ENCODE peak calls at places on chromosomes 7 and 10, in four cellular contexts. Y is choroid plexus epithelial cell, M is pancreas, P is fibroblast of lung. L is an unnamed sample.

GRCh38 chr10:18689498-18689897 is 30.3 kb downstream of the ARL5B start:
- DNase-seq in M (no peak), Y (peak), P (peak), L (peak)

GRCh38 chr10:86755740-86756510 is 494 bp upstream of the BMPR1A start:
- DNase-seq in M (peak), P (peak), Y (peak), L (peak)

GRCh38 chr10:13724484-13724883 is 137.7 kb downstream of the PRPF18 start:
- DNase-seq in Y (peak), M (no peak), P (peak), L (no peak)

GRCh38 chr10:56633876-56634452 is 272.9 kb upstream of the ZWINT start:
- DNase-seq in P (no peak), M (no peak), Y (no peak), L (no peak)

GRCh38 chr7:128894101-128894440 is 16.4 kb downstream of the KCP start:
- DNase-seq in M (no peak), P (no peak), Y (no peak), L (no peak)

GRCh38 chr7:155864991-155865690 is 52.9 kb upstream of the SHH start:
- DNase-seq in M (peak), Y (no peak), P (no peak), L (no peak)

GRCh38 chr10:8133146-8133545 is 78.7 kb downstream of the GATA3 start:
- DNase-seq in M (no peak), Y (no peak), P (no peak), L (no peak)

GRCh38 chr7:69656077-69656476 is 57.8 kb downstream of the AUTS2 start:
- DNase-seq in P (no peak), M (no peak), Y (no peak), L (no peak)

GRCh38 chr7:150964593-150965111 is 13.5 kb downstream of the KCNH2 start:
- DNase-seq in M (no peak), Y (no peak), P (no peak), L (no peak)

GRCh38 chr7:43758029-43758860 is at the start of gene BLVRA:
- DNase-seq in M (peak), P (peak), Y (no peak), L (peak)

GRCh38 chr7:1709900-1710299 is 39.8 kb downstream of the ELFN1 start:
- DNase-seq in M (no peak), P (no peak), Y (peak), L (no peak)

GRCh38 chr10:665579-666091 is 23.8 kb downstream of the DIP2C start:
- DNase-seq in M (no peak), P (peak), Y (no peak), L (no peak)

GRCh38 chr10:120336910-120337540 is 120.0 kb upstream of the PLPP4 start:
- DNase-seq in P (peak), Y (peak), M (peak), L (peak)

GRCh38 chr7:52077571-52077970 is 761.0 kb upstream of the COBL start:
- DNase-seq in Y (no peak), P (no peak), M (no peak), L (no peak)

GRCh38 chr10:101896466-101896865 is 52.9 kb upstream of the KCNIP2 start:
- DNase-seq in Y (no peak), P (no peak), M (no peak), L (no peak)

GRCh38 chr10:112678581-112678980 is 231.6 kb downstream of the VTI1A start:
- DNase-seq in P (no peak), M (no peak), Y (no peak), L (no peak)

GRCh38 chr7:43077732-43078391 is 34.6 kb upstream of the HECW1 start:
- DNase-seq in P (peak), Y (peak), M (no peak), L (no peak)

GRCh38 chr10:86785021-86785420 is 28.6 kb downstream of the BMPR1A start:
- DNase-seq in M (no peak), Y (peak), P (no peak), L (no peak)

GRCh38 chr7:37916673-37917660 is at the start of gene SFRP4:
- DNase-seq in P (peak), Y (peak), M (peak), L (peak)

GRCh38 chr10:105807930-105808587 is 1167.0 kb downstream of the SORCS3 start:
- DNase-seq in M (no peak), P (no peak), Y (no peak), L (no peak)

GRCh38 chr10:99524050-99524666 is 8.6 kb upstream of the NKX2-3 start:
- DNase-seq in M (no peak), P (no peak), Y (no peak), L (no peak)

GRCh38 chr7:18555120-18555519 is 59.6 kb downstream of the HDAC9 start:
- DNase-seq in M (no peak), Y (peak), P (no peak), L (no peak)

GRCh38 chr10:51436805-51437204 is 262.6 kb downstream of the CSTF2T start:
- DNase-seq in Y (no peak), P (no peak), M (no peak), L (no peak)

GRCh38 chr7:38660427-38661099 is 29.4 kb upstream of the AMPH start:
- DNase-seq in P (peak), M (no peak), Y (peak), L (peak)

GRCh38 chr10:90884414-90884813 is 12.6 kb downstream of the RPP30 start:
- DNase-seq in P (peak), M (no peak), Y (peak), L (no peak)

GRCh38 chr10:17292375-17292774 is 64.3 kb downstream of the VIM start:
- DNase-seq in Y (no peak), P (no peak), M (no peak), L (no peak)

GRCh38 chr7:27180431-27181175 is 4.4 kb downstream of the HOXA11 start:
- DNase-seq in M (peak), P (no peak), Y (no peak), L (no peak)

GRCh38 chr10:17025444-17026295 is 103.9 kb downstream of the CUBN start:
- DNase-seq in Y (peak), P (peak), M (no peak), L (peak)

GRCh38 chr7:32037650-32038198 is 32.5 kb downstream of the PDE1C start:
- DNase-seq in Y (no peak), P (no peak), M (no peak), L (no peak)

GRCh38 chr10:103845983-103846382 is 9.4 kb downstream of the SH3PXD2A start:
- DNase-seq in Y (no peak), M (no peak), P (no peak), L (no peak)

GRCh38 chr7:13457790-13458189 is 531.7 kb downstream of the ETV1 start:
- DNase-seq in Y (no peak), M (no peak), P (no peak), L (no peak)

GRCh38 chr7:103009466-103010219 is 65.0 kb downstream of the FBXL13 start:
- DNase-seq in Y (no peak), M (peak), P (no peak), L (no peak)

GRCh38 chr7:79997345-79997744 is 137.3 kb upstream of the GNAI1 start:
- DNase-seq in Y (no peak), M (no peak), P (no peak), L (no peak)

DNA sequence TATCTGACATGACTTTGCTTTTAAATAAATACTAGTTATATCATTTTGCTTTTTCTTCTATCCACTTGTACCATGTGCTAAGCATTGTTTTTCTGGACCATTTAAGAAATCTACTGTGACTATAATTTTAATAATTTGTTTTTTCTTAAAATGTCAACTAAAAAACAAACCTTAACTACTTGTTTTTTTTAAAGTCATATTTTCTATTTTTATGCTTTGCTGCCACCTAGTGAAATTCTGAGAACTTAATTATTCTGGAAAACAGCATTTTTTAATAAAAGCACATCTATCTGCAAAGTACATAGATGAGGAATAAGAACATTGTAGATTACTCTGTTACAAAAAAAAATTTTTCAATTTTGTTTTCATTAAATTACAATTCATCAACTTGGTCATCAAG is 47.4 kb downstream of the ORC5 start:
- DNase-seq in M (no peak), P (peak), Y (peak), L (peak)
- TF ChIP-seq CTCF in M (no peak), P (peak), Y (peak), L (peak)

GRCh38 chr7:158933468-158934139 is 77.2 kb downstream of the DYNC2I1 start:
- DNase-seq in P (no peak), Y (no peak), M (no peak), L (peak)
- TF ChIP-seq CTCF in P (no peak), Y (no peak), M (no peak), L (no peak)

GRCh38 chr7:142906643-142907042 is 21.1 kb upstream of the TRPV6 start:
- DNase-seq in Y (no peak), P (no peak), M (no peak), L (no peak)

GRCh38 chr7:142908290-142908689 is 22.7 kb upstream of the TRPV6 start:
- DNase-seq in P (no peak), Y (no peak), M (no peak), L (no peak)

GRCh38 chr7:142909921-142910521 is 23.5 kb downstream of the TRPV5 start:
- DNase-seq in P (no peak), Y (no peak), M (no peak), L (no peak)

GRCh38 chr7:142905759-142906158 is 20.2 kb upstream of the TRPV6 start:
- DNase-seq in Y (no peak), M (no peak), P (no peak), L (no peak)

DNA sequence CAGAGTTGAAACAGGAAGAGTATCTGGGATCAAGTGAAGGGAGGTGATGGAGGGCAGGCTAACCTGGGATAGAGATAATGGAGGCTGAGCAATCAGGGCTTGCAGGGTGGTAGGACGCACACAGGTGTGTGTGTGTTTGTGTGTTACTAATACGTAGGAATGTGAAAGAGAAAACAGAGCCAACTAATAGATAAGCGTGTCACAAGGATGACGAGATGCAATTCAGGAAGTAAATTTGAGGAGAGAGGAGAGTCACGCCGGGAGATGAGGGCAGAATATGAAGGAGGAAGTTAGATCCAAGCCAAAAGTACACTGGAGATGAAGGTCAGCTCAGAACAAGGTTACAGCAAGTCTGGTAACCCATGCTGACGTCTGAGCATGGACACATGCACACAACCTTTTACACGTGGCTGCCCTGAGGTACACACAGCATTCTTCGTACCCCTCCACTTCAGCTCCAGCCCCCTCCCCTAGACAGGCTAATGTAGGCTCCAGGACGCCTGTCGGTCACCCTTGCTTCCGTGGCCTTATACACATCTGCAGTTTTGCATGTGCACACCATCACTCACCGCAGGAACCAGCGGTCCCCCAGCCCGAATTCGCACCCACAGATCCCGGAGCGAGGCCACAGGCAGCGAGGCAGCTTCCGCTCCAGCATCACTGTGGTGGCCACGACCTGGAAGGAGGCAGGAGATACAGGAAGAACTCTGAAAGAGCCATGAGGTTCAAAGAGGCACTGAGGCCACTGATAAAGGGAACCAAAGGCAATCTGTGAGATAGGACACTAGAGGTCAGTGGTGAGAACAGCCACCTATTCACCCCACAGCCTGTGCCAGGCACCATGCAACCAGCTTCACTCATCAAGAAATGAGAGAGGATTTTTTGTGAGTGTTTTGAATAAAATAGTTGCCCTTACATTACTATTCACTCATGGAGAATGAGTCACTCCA is 23.7 kb upstream of the TRPV6 start:
- DNase-seq in Y (no peak), P (no peak), M (no peak), L (peak)
- TF ChIP-seq CTCF in Y (peak), P (no peak), M (no peak), L (peak)

DNA sequence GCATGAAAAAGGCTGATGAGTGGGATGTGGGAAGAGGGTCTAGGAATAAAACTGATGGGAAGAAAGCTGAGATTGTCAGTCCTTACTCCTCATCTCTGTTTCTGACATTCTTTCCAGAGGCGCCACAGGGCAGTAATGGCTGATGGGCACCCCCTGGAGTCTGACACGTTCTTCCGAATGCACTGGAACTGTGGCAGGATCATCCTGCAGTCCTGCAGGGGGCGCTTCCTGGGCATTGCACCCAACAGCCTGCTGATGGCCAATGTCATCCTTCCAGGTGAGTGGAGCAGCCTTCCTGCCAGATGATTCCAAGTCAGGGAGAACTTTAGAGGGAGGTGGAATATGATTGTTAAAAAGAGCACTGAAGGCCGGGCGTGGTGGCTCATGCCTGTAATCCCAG is 4.8 kb downstream of the FSCN3 start:
- DNase-seq in Y (no peak), M (no peak), P (no peak), L (peak)
- TF ChIP-seq CTCF in Y (peak), M (no peak), P (peak), L (peak)

GRCh38 chr7:156979711-156980110 is 30.2 kb downstream of the NOM1 start:
- DNase-seq in M (no peak), Y (no peak), P (no peak), L (no peak)
- TF ChIP-seq CTCF in M (no peak), Y (no peak), P (no peak), L (no peak)

GRCh38 chr10:75400769-75401568 is 595 bp downstream of the ZNF503 start:
- DNase-seq in M (peak), Y (no peak), P (peak), L (peak)

GRCh38 chr10:75403144-75404022 is 1.8 kb upstream of the ZNF503 start:
- DNase-seq in M (peak), Y (no peak), P (peak), L (peak)

GRCh38 chr10:75400163-75400768 is 1.3 kb downstream of the ZNF503 start:
- DNase-seq in P (peak), Y (peak), M (no peak), L (peak)

GRCh38 chr10:75402486-75403143 is 1.1 kb upstream of the ZNF503 start:
- DNase-seq in M (peak), P (no peak), Y (no peak), L (no peak)

GRCh38 chr10:75401569-75402485 is at the start of gene ZNF503:
- DNase-seq in M (peak), P (peak), Y (peak), L (peak)
- TF ChIP-seq CTCF in M (no peak), P (peak), Y (peak), L (no peak)